ENCODE peak calls at places on chromosomes 11 and 22, in four cellular contexts. B is AG10803, P is HCT116, V is NB4. C is an unnamed sample.
A peak's percentile ranks its signal among the peaks of the same experiment; 100 is the strongest.

GRCh38 chr11:122101625-122102291 is 14.3 kb downstream of the BLID start:
- DNase-seq in P (no peak), V (no peak), B (peak; percentile 90), C (peak; percentile 89)

GRCh38 chr11:117178210-117179034 is at the start of gene SIDT2:
- DNase-seq in V (peak; percentile 96), B (peak; percentile 88), P (peak; percentile 81), C (peak; percentile 95)

GRCh38 chr11:103907548-103908455 is 128.6 kb upstream of the DDI1 start:
- DNase-seq in P (no peak), B (peak; percentile 32), V (no peak), C (peak; percentile 64)

GRCh38 chr11:100942016-100942415 is 187.6 kb downstream of the PGR start:
- DNase-seq in P (no peak), B (no peak), V (no peak), C (peak; percentile 37)

GRCh38 chr11:31628111-31628510 is 118.5 kb downstream of the ELP4 start:
- DNase-seq in P (no peak), B (no peak), V (no peak), C (no peak)

GRCh38 chr11:74723511-74723910 is 7.7 kb downstream of the CHRDL2 start:
- DNase-seq in V (no peak), P (no peak), B (no peak), C (no peak)

GRCh38 chr11:19243143-19243542 is 2.4 kb upstream of the E2F8 start:
- DNase-seq in V (no peak), B (no peak), P (no peak), C (no peak)

GRCh38 chr11:45900916-45901617 is 6.0 kb downstream of the FREY1 start:
- DNase-seq in V (no peak), B (peak; percentile 25), P (no peak), C (no peak)

GRCh38 chr11:72668645-72669347 is 5.4 kb downstream of the PDE2A start:
- DNase-seq in B (no peak), V (peak; percentile 75), P (no peak), C (no peak)

GRCh38 chr11:70556884-70557741 is 158.8 kb downstream of the CTTN start:
- DNase-seq in B (peak; percentile 58), V (peak; percentile 75), P (peak; percentile 89), C (no peak)

DNA sequence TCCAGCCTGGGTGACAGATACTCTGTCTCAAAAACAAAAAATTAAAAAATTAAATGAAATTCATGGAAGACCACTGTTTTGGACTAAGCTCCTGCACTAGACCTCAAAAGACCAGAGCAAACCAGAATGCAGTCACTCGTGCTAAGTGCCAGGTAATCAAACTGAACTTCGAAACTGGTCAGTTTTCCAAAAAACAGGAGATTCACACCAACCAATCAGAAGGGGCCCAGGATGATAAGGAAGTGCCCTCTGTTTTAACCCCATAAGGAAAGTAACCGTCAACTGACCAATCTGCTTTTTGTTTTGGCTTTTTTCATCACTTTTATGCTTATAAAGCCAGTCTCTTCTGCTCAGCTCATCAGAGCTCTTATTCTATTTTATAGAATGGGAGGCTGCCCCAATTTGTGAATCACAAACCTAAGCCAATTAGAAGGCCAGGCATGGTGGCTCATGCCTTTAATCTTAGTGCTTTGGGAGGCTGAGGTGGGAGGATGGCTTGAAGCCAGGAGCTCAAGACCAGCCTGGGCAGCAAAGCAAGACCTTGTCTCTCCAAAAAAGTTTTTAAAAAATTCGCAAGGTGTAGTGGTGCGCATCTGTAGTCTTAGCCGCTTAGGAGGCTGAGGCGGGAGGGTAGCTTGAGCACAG is 10.1 kb upstream of the TOP3B start:
- DNase-seq in P (no peak), V (no peak), B (no peak), C (no peak)
- H3K4me3 ChIP-seq in P (no peak overlapping the region), V (no peak overlapping the region), B (no peak overlapping the region), C (no peak overlapping the region)

GRCh38 chr22:46007003-46007847 is 30.3 kb upstream of the WNT7B start:
- DNase-seq in P (peak; percentile 74), B (peak; percentile 82), V (peak; percentile 84), C (peak; percentile 86)
- H3K4me3 ChIP-seq in P (peak overlapping the region; percentile 63), B (peak overlapping the region; percentile 44), V (peak overlapping the region; percentile 16), C (peak overlapping the region; percentile 27)

GRCh38 chr11:61769169-61769920 is 16.9 kb downstream of the MYRF start:
- DNase-seq in P (no peak), B (no peak), V (no peak), C (peak; percentile 46)

GRCh38 chr11:61771995-61772455 is 19.6 kb downstream of the MYRF start:
- DNase-seq in P (no peak), V (no peak), B (no peak), C (no peak)

GRCh38 chr11:61769946-61770683 is 17.7 kb downstream of the MYRF start:
- DNase-seq in B (no peak), V (no peak), P (no peak), C (no peak)

GRCh38 chr11:61773356-61773755 is 19.0 kb downstream of the TMEM258 start:
- DNase-seq in V (no peak), P (no peak), B (no peak), C (no peak)

DNA sequence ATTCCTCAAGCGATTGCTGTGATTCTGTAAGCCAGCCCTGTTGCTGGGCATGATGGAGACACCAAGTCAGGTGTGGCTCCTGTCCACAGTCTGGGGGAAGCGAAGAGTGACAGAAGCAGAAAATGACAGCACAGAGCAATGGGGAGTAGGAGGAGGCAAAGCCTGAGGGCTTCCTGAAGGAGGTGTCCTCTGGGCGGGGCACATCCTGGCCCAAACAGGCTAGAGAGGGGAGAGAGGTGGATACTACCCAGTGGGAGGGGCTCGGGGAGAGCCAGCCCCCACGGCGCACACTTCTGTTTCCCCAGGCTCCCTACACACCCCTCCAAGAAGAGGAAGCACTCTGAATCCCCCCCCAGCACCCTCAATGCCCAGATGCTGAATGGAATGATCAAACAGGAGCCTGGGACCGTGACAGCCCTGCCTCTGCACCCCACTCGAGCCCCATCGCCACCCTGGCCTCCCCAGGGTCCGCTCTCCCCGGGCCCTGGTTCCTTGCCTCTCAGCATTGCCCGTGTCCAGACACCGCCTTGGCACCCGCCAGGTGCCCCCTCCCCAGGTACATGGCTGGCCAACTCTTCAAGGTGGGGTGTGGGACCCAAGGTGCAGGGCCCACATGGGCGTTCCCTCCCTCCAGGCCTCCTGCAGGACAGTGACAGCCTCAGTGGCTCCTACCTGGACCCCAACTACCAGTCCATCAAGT is 18.9 kb downstream of the MYRF start:
- DNase-seq in B (no peak), P (no peak), V (peak; percentile 32), C (no peak)
- H3K4me3 ChIP-seq in B (no peak overlapping the region), P (no peak overlapping the region), V (no peak overlapping the region), C (no peak overlapping the region)

GRCh38 chr11:65330544-65330943 is 3.1 kb upstream of the DPF2 start:
- DNase-seq in B (no peak), P (no peak), V (no peak), C (no peak)

GRCh38 chr11:65334696-65335295 is 1.1 kb downstream of the DPF2 start:
- DNase-seq in B (no peak), P (no peak), V (no peak), C (peak; percentile 26)

GRCh38 chr11:65329944-65330403 is 3.7 kb upstream of the DPF2 start:
- DNase-seq in V (peak; percentile 93), P (peak; percentile 93), B (peak; percentile 89), C (peak; percentile 96)

GRCh38 chr11:65325435-65325834 is 8.2 kb upstream of the DPF2 start:
- DNase-seq in P (no peak), V (no peak), B (no peak), C (no peak)

GRCh38 chr11:65329503-65329902 is 4.1 kb upstream of the DPF2 start:
- DNase-seq in B (no peak), V (peak; percentile 46), P (no peak), C (no peak)
- H3K4me3 ChIP-seq in B (no peak overlapping the region), V (peak overlapping the region; percentile 33), P (no peak overlapping the region), C (no peak overlapping the region)

GRCh38 chr11:26994579-26995210 is 783 bp downstream of the FIBIN start:
- DNase-seq in B (peak; percentile 12), V (no peak), P (no peak), C (no peak)
- H3K4me3 ChIP-seq in B (peak overlapping the region; percentile 86), V (no peak overlapping the region), P (no peak overlapping the region), C (peak overlapping the region; percentile 66)

DNA sequence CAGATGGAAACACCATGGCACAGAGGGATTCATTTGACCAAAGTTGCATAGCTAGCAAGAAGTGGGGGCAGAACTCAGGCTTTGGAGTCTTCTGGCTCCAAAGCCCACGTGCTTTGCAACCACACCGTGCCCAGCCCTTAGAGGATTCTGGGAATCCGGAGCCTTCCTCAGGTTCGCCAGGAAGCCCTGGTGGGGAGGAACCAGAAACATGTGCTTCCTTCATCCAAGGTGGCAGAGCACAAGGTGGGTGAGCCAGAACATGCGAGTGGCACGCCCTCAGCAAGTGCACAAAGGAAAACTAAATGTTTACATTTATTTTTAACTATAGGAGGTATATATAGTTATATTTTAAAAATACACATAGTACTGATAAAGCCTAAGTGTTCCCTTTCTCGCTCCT is 151.9 kb upstream of the NECTIN1 start:
- DNase-seq in B (no peak), P (no peak), V (no peak), C (no peak)
- H3K4me3 ChIP-seq in B (no peak overlapping the region), P (no peak overlapping the region), V (no peak overlapping the region), C (no peak overlapping the region)

GRCh38 chr22:20568502-20569058 is 61.2 kb downstream of the MED15 start:
- DNase-seq in B (no peak), P (no peak), V (no peak), C (no peak)
- H3K4me3 ChIP-seq in B (no peak overlapping the region), P (peak overlapping the region; percentile 7), V (no peak overlapping the region), C (no peak overlapping the region)

GRCh38 chr22:43378011-43378704 is 33.7 kb upstream of the MPPED1 start:
- DNase-seq in P (no peak), V (peak; percentile 44), B (peak; percentile 29), C (peak; percentile 24)
- H3K4me3 ChIP-seq in P (no peak overlapping the region), V (no peak overlapping the region), B (no peak overlapping the region), C (no peak overlapping the region)